ENCODE peak calls at places on chromosomes 3 and 15, in six cellular contexts. One of them, this sample, is unnamed.

GRCh38 chr15:63023351-63023945 is 19.1 kb upstream of the TPM1 start:
- DNase-seq in CD4-positive, alpha-beta T cell: no peak
- DNase-seq in fibroblast of lung: peak; percentile 92
- DNase-seq in GM13976: no peak
- DNase-seq in A549: no peak
- DNase-seq in left ventricle myocardium inferior: no peak
- DNase-seq in this sample: no peak

GRCh38 chr3:124557433-124558232 is 172.6 kb upstream of the UMPS start:
- DNase-seq in CD4-positive, alpha-beta T cell: no peak
- DNase-seq in fibroblast of lung: peak; percentile 71
- DNase-seq in GM13976: no peak
- DNase-seq in A549: no peak
- DNase-seq in left ventricle myocardium inferior: no peak
- DNase-seq in this sample: no peak

GRCh38 chr15:60760646-60761504 is 281.9 kb upstream of the ICE2 start:
- DNase-seq in CD4-positive, alpha-beta T cell: no peak
- DNase-seq in fibroblast of lung: peak; percentile 48
- DNase-seq in GM13976: no peak
- DNase-seq in A549: no peak
- DNase-seq in left ventricle myocardium inferior: no peak
- DNase-seq in this sample: peak; percentile 17

GRCh38 chr3:13705702-13706280 is 156.9 kb downstream of the FBLN2 start:
- DNase-seq in CD4-positive, alpha-beta T cell: no peak
- DNase-seq in fibroblast of lung: no peak
- DNase-seq in GM13976: no peak
- DNase-seq in A549: no peak
- DNase-seq in left ventricle myocardium inferior: peak; percentile 3
- DNase-seq in this sample: no peak

GRCh38 chr3:38130631-38131065 is 6.3 kb downstream of the ACAA1 start:
- DNase-seq in CD4-positive, alpha-beta T cell: no peak
- DNase-seq in fibroblast of lung: no peak
- DNase-seq in GM13976: no peak
- DNase-seq in A549: no peak
- DNase-seq in left ventricle myocardium inferior: no peak
- DNase-seq in this sample: no peak

GRCh38 chr3:2921903-2922302 is 188.3 kb downstream of the IL5RA start:
- DNase-seq in CD4-positive, alpha-beta T cell: no peak
- DNase-seq in fibroblast of lung: peak; percentile 1
- DNase-seq in GM13976: peak; percentile 45
- DNase-seq in A549: peak; percentile 24
- DNase-seq in left ventricle myocardium inferior: no peak
- DNase-seq in this sample: peak; percentile 3

GRCh38 chr3:16522820-16523219 is 9.3 kb upstream of the RFTN1 start:
- DNase-seq in CD4-positive, alpha-beta T cell: no peak
- DNase-seq in fibroblast of lung: no peak
- DNase-seq in GM13976: no peak
- DNase-seq in A549: no peak
- DNase-seq in left ventricle myocardium inferior: no peak
- DNase-seq in this sample: peak; percentile 46

GRCh38 chr3:179265875-179266274 is 15.0 kb upstream of the KCNMB3 start:
- DNase-seq in CD4-positive, alpha-beta T cell: no peak
- DNase-seq in fibroblast of lung: no peak
- DNase-seq in GM13976: peak; percentile 38
- DNase-seq in A549: no peak
- DNase-seq in left ventricle myocardium inferior: no peak
- DNase-seq in this sample: no peak

GRCh38 chr3:108603689-108604088 is 14.2 kb downstream of the DZIP3 start:
- DNase-seq in CD4-positive, alpha-beta T cell: no peak
- DNase-seq in fibroblast of lung: peak; percentile 39
- DNase-seq in GM13976: no peak
- DNase-seq in A549: no peak
- DNase-seq in left ventricle myocardium inferior: no peak
- DNase-seq in this sample: no peak

GRCh38 chr3:139118835-139119234 is 74.1 kb upstream of the PRR23C start:
- DNase-seq in CD4-positive, alpha-beta T cell: no peak
- DNase-seq in fibroblast of lung: no peak
- DNase-seq in GM13976: no peak
- DNase-seq in A549: no peak
- DNase-seq in left ventricle myocardium inferior: no peak
- DNase-seq in this sample: no peak

GRCh38 chr3:63807901-63808589 is 11.1 kb upstream of the C3orf49 start:
- DNase-seq in CD4-positive, alpha-beta T cell: no peak
- DNase-seq in fibroblast of lung: no peak
- DNase-seq in GM13976: no peak
- DNase-seq in A549: no peak
- DNase-seq in left ventricle myocardium inferior: no peak
- DNase-seq in this sample: no peak

GRCh38 chr3:9175421-9175820 is 74.0 kb downstream of the SRGAP3 start:
- DNase-seq in CD4-positive, alpha-beta T cell: no peak
- DNase-seq in fibroblast of lung: peak; percentile 37
- DNase-seq in GM13976: no peak
- DNase-seq in A549: peak; percentile 66
- DNase-seq in left ventricle myocardium inferior: no peak
- DNase-seq in this sample: no peak

GRCh38 chr3:41118461-41119385 is 80.6 kb upstream of the CTNNB1 start:
- DNase-seq in CD4-positive, alpha-beta T cell: no peak
- DNase-seq in fibroblast of lung: no peak
- DNase-seq in GM13976: no peak
- DNase-seq in A549: no peak
- DNase-seq in left ventricle myocardium inferior: no peak
- DNase-seq in this sample: peak; percentile 46

GRCh38 chr3:60240558-60240957 is 1010.7 kb downstream of the FHIT start:
- DNase-seq in CD4-positive, alpha-beta T cell: no peak
- DNase-seq in fibroblast of lung: no peak
- DNase-seq in GM13976: no peak
- DNase-seq in A549: no peak
- DNase-seq in left ventricle myocardium inferior: no peak
- DNase-seq in this sample: no peak

GRCh38 chr3:29201609-29202008 is 79.3 kb upstream of the RBMS3 start:
- DNase-seq in CD4-positive, alpha-beta T cell: no peak
- DNase-seq in fibroblast of lung: no peak
- DNase-seq in GM13976: no peak
- DNase-seq in A549: no peak
- DNase-seq in left ventricle myocardium inferior: no peak
- DNase-seq in this sample: no peak

GRCh38 chr15:69941931-69942471 is 155.7 kb downstream of the TLE3 start:
- DNase-seq in CD4-positive, alpha-beta T cell: no peak
- DNase-seq in fibroblast of lung: no peak
- DNase-seq in GM13976: no peak
- DNase-seq in A549: no peak
- DNase-seq in left ventricle myocardium inferior: no peak
- DNase-seq in this sample: no peak

GRCh38 chr15:56996746-56997470 is 78.5 kb downstream of the TCF12 start:
- DNase-seq in CD4-positive, alpha-beta T cell: no peak
- DNase-seq in fibroblast of lung: peak; percentile 67
- DNase-seq in GM13976: no peak
- DNase-seq in A549: no peak
- DNase-seq in left ventricle myocardium inferior: no peak
- DNase-seq in this sample: no peak

GRCh38 chr15:63950911-63951481 is 95.3 kb downstream of the DAPK2 start:
- DNase-seq in CD4-positive, alpha-beta T cell: no peak
- DNase-seq in fibroblast of lung: peak; percentile 95
- DNase-seq in GM13976: no peak
- DNase-seq in A549: no peak
- DNase-seq in left ventricle myocardium inferior: no peak
- DNase-seq in this sample: no peak

GRCh38 chr3:71063768-71064287 is 519.7 kb downstream of the FOXP1 start:
- DNase-seq in CD4-positive, alpha-beta T cell: peak; percentile 37
- DNase-seq in fibroblast of lung: peak; percentile 53
- DNase-seq in GM13976: no peak
- DNase-seq in A549: no peak
- DNase-seq in left ventricle myocardium inferior: peak; percentile 30
- DNase-seq in this sample: peak; percentile 76

GRCh38 chr15:31412824-31413223 is 86.2 kb downstream of the KLF13 start:
- DNase-seq in CD4-positive, alpha-beta T cell: no peak
- DNase-seq in fibroblast of lung: no peak
- DNase-seq in GM13976: no peak
- DNase-seq in A549: no peak
- DNase-seq in left ventricle myocardium inferior: no peak
- DNase-seq in this sample: no peak

GRCh38 chr3:121649645-121650044 is 11.1 kb downstream of the HCLS1 start:
- DNase-seq in CD4-positive, alpha-beta T cell: no peak
- DNase-seq in fibroblast of lung: peak; percentile 5
- DNase-seq in GM13976: no peak
- DNase-seq in A549: no peak
- DNase-seq in left ventricle myocardium inferior: no peak
- DNase-seq in this sample: no peak

GRCh38 chr3:186109897-186110803 is 1.3 kb upstream of the ETV5 start:
- DNase-seq in CD4-positive, alpha-beta T cell: peak; percentile 3
- DNase-seq in fibroblast of lung: peak; percentile 30
- DNase-seq in GM13976: no peak
- DNase-seq in A549: no peak
- DNase-seq in left ventricle myocardium inferior: no peak
- DNase-seq in this sample: peak; percentile 7

GRCh38 chr15:71203573-71204444 is 88.5 kb downstream of the THSD4 start:
- DNase-seq in CD4-positive, alpha-beta T cell: no peak
- DNase-seq in fibroblast of lung: no peak
- DNase-seq in GM13976: no peak
- DNase-seq in A549: no peak
- DNase-seq in left ventricle myocardium inferior: no peak
- DNase-seq in this sample: no peak

GRCh38 chr3:102181202-102181920 is 253.5 kb upstream of the ZPLD1 start:
- DNase-seq in CD4-positive, alpha-beta T cell: no peak
- DNase-seq in fibroblast of lung: peak; percentile 86
- DNase-seq in GM13976: no peak
- DNase-seq in A549: peak; percentile 75
- DNase-seq in left ventricle myocardium inferior: no peak
- DNase-seq in this sample: no peak

GRCh38 chr3:190512666-190513065 is 1.2 kb upstream of the IL1RAP start:
- DNase-seq in CD4-positive, alpha-beta T cell: no peak
- DNase-seq in fibroblast of lung: no peak
- DNase-seq in GM13976: no peak
- DNase-seq in A549: no peak
- DNase-seq in left ventricle myocardium inferior: no peak
- DNase-seq in this sample: no peak

GRCh38 chr3:190516416-190516815 is 2.5 kb downstream of the IL1RAP start:
- DNase-seq in CD4-positive, alpha-beta T cell: no peak
- DNase-seq in fibroblast of lung: peak; percentile 72
- DNase-seq in GM13976: no peak
- DNase-seq in A549: no peak
- DNase-seq in left ventricle myocardium inferior: no peak
- DNase-seq in this sample: no peak

GRCh38 chr3:190514163-190515153 is 573 bp downstream of the IL1RAP start:
- DNase-seq in CD4-positive, alpha-beta T cell: peak; percentile 9
- DNase-seq in fibroblast of lung: peak; percentile 60
- DNase-seq in GM13976: peak; percentile 31
- DNase-seq in A549: peak; percentile 36
- DNase-seq in left ventricle myocardium inferior: peak; percentile 37
- DNase-seq in this sample: peak; percentile 48

GRCh38 chr3:190517696-190518095 is 3.8 kb downstream of the IL1RAP start:
- DNase-seq in CD4-positive, alpha-beta T cell: no peak
- DNase-seq in fibroblast of lung: peak; percentile 73
- DNase-seq in GM13976: no peak
- DNase-seq in A549: peak; percentile 40
- DNase-seq in left ventricle myocardium inferior: no peak
- DNase-seq in this sample: no peak

GRCh38 chr3:190513409-190514162 is at the start of gene IL1RAP:
- DNase-seq in CD4-positive, alpha-beta T cell: peak; percentile 75
- DNase-seq in fibroblast of lung: peak; percentile 88
- DNase-seq in GM13976: peak; percentile 94
- DNase-seq in A549: peak; percentile 89
- DNase-seq in left ventricle myocardium inferior: peak; percentile 91
- DNase-seq in this sample: peak; percentile 87
- TF ChIP-seq CTCF in CD4-positive, alpha-beta T cell: peak; percentile 25
- TF ChIP-seq CTCF in fibroblast of lung: peak; percentile 39
- TF ChIP-seq CTCF in GM13976: peak; percentile 64
- TF ChIP-seq CTCF in A549: peak; percentile 52
- TF ChIP-seq CTCF in left ventricle myocardium inferior: peak; percentile 88
- TF ChIP-seq CTCF in this sample: peak; percentile 45

GRCh38 chr3:10703875-10704274 is 112.2 kb upstream of the SLC6A11 start:
- DNase-seq in CD4-positive, alpha-beta T cell: no peak
- DNase-seq in fibroblast of lung: peak; percentile 54
- DNase-seq in GM13976: no peak
- DNase-seq in A549: peak; percentile 52
- DNase-seq in left ventricle myocardium inferior: no peak
- DNase-seq in this sample: peak; percentile 12
- TF ChIP-seq CTCF in CD4-positive, alpha-beta T cell: no peak
- TF ChIP-seq CTCF in fibroblast of lung: no peak
- TF ChIP-seq CTCF in GM13976: no peak
- TF ChIP-seq CTCF in A549: no peak
- TF ChIP-seq CTCF in left ventricle myocardium inferior: no peak
- TF ChIP-seq CTCF in this sample: peak; percentile 36

GRCh38 chr15:92097473-92098178 is 244.1 kb downstream of the SLCO3A1 start:
- DNase-seq in CD4-positive, alpha-beta T cell: peak; percentile 24
- DNase-seq in fibroblast of lung: peak; percentile 27
- DNase-seq in GM13976: peak; percentile 72
- DNase-seq in A549: peak; percentile 52
- DNase-seq in left ventricle myocardium inferior: no peak
- DNase-seq in this sample: peak; percentile 71
- TF ChIP-seq CTCF in CD4-positive, alpha-beta T cell: peak; percentile 51
- TF ChIP-seq CTCF in fibroblast of lung: peak; percentile 67
- TF ChIP-seq CTCF in GM13976: peak; percentile 67
- TF ChIP-seq CTCF in A549: peak; percentile 88
- TF ChIP-seq CTCF in left ventricle myocardium inferior: peak; percentile 83
- TF ChIP-seq CTCF in this sample: peak; percentile 83

DNA sequence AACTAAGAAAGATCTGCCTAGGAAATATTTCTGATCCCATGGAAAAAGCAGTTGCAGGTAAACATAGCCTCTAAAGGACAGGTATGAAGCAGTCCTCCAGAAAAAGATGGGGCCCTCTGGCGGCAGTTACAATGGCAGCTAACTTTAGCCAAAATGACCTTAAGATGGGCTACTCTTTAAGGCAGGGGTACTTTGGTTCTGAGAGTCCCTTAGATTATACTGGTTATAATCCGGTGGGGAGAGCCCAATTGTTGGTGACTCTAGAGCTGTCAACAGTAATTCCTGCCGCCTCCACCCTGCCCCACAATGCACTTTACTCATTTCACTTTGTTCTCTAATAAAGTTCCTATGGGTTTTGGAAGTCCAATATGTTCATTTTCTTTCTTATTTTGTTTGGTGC is 412.8 kb upstream of the WNT5A start:
- DNase-seq in CD4-positive, alpha-beta T cell: no peak
- DNase-seq in fibroblast of lung: no peak
- DNase-seq in GM13976: no peak
- DNase-seq in A549: no peak
- DNase-seq in left ventricle myocardium inferior: no peak
- DNase-seq in this sample: no peak
- TF ChIP-seq CTCF in CD4-positive, alpha-beta T cell: no peak
- TF ChIP-seq CTCF in fibroblast of lung: peak; percentile 20
- TF ChIP-seq CTCF in GM13976: no peak
- TF ChIP-seq CTCF in A549: peak; percentile 37
- TF ChIP-seq CTCF in left ventricle myocardium inferior: no peak
- TF ChIP-seq CTCF in this sample: no peak

This sample was measured in activated CD8-positive, alpha-beta T cell treated with anti-CD3 and anti-CD28 coated beads for 36 hours.